ENCODE peak calls at places on chromosome 19, in eight cellular contexts. N, X, V, I, U, G, Y and K are unnamed samples.

GRCh38 chr19:34430738-34431625 is 2.8 kb downstream of the UBA2 start:
- DNase-seq in I (no peak), V (no peak), X (peak; percentile 26), N (peak; percentile 86), Y (peak; percentile 69), G (peak; percentile 59), U (peak; percentile 72), K (peak; percentile 80)

GRCh38 chr19:6611441-6611852 is 20.5 kb upstream of the CD70 start:
- DNase-seq in G (peak; percentile 69), V (no peak), U (no peak), Y (no peak), I (no peak), X (no peak), N (no peak), K (no peak)

GRCh38 chr19:38666662-38667448 is 19.4 kb downstream of the ACTN4 start:
- DNase-seq in N (no peak), G (peak; percentile 81), U (no peak), I (no peak), X (peak; percentile 23), V (no peak), Y (peak; percentile 43), K (no peak)

GRCh38 chr19:35843676-35844481 is 8.4 kb downstream of the NPHS1 start:
- DNase-seq in N (no peak), X (no peak), I (no peak), Y (no peak), U (peak; percentile 81), V (peak; percentile 15), G (no peak), K (no peak)

GRCh38 chr19:12778020-12778904 is 2.9 kb upstream of the HOOK2 start:
- DNase-seq in G (peak; percentile 85), N (peak; percentile 67), I (peak; percentile 51), X (peak; percentile 35), U (peak; percentile 55), V (peak; percentile 57), Y (peak; percentile 44), K (no peak)

GRCh38 chr19:2494447-2495129 is 18.7 kb downstream of the GADD45B start:
- DNase-seq in V (peak; percentile 75), G (peak; percentile 95), Y (peak; percentile 58), N (peak; percentile 71), X (peak; percentile 59), I (peak; percentile 54), U (peak; percentile 40), K (peak; percentile 24)

GRCh38 chr19:3374369-3375112 is 8.2 kb downstream of the NFIC start:
- DNase-seq in N (no peak), I (no peak), Y (no peak), X (no peak), V (peak; percentile 62), U (peak; percentile 92), G (no peak), K (no peak)

GRCh38 chr19:40139533-40140287 is 49.0 kb upstream of the ZNF780A start:
- DNase-seq in Y (peak; percentile 30), U (peak; percentile 56), G (peak; percentile 83), X (no peak), V (no peak), I (no peak), N (peak; percentile 44), K (peak; percentile 64)

GRCh38 chr19:35712910-35713845 is 4.6 kb upstream of the KMT2B start:
- DNase-seq in N (no peak), X (peak; percentile 29), V (no peak), Y (peak; percentile 67), G (no peak), I (peak; percentile 42), U (peak; percentile 37), K (no peak)

GRCh38 chr19:38898788-38899446 is 501 bp downstream of the SIRT2 start:
- DNase-seq in Y (no peak), I (no peak), U (no peak), V (peak; percentile 13), G (no peak), X (no peak), N (no peak), K (peak; percentile 31)

GRCh38 chr19:29606420-29606747 is 301 bp downstream of the POP4 start:
- DNase-seq in Y (no peak), V (no peak), G (no peak), U (no peak), I (no peak), N (no peak), X (no peak), K (no peak)

GRCh38 chr19:20038358-20039202 is 725 bp downstream of the ZNF682 start:
- DNase-seq in X (peak; percentile 2), I (no peak), U (no peak), Y (peak; percentile 9), V (no peak), N (no peak), G (no peak), K (no peak)

GRCh38 chr19:14435320-14436050 is 2.4 kb downstream of the PKN1 start:
- DNase-seq in I (no peak), U (no peak), Y (no peak), V (no peak), X (no peak), N (no peak), G (no peak), K (no peak)

GRCh38 chr19:11479470-11480080 is 1.3 kb downstream of the ELAVL3 start:
- DNase-seq in U (peak; percentile 93), X (no peak), V (no peak), Y (peak; percentile 18), N (no peak), I (no peak), G (peak; percentile 28), K (peak; percentile 78)

GRCh38 chr19:46349311-46349993 is 2.6 kb downstream of the PPP5C start:
- DNase-seq in U (peak; percentile 23), I (no peak), X (no peak), V (no peak), G (no peak), Y (no peak), N (no peak), K (no peak)

GRCh38 chr19:41430907-41431306 is 3.7 kb upstream of the B3GNT8 start:
- DNase-seq in Y (no peak), X (no peak), I (no peak), V (no peak), G (no peak), N (no peak), U (no peak), K (no peak)

GRCh38 chr19:29896790-29897189 is 45.2 kb upstream of the URI1 start:
- DNase-seq in N (no peak), X (no peak), G (no peak), V (no peak), I (no peak), Y (no peak), U (peak; percentile 62), K (no peak)

GRCh38 chr19:1512671-1513491 is at the start of gene ADAMTSL5:
- DNase-seq in G (peak; percentile 88), U (peak; percentile 91), X (peak; percentile 33), V (no peak), N (peak; percentile 78), Y (peak; percentile 63), I (peak; percentile 39), K (peak; percentile 76)

GRCh38 chr19:41276231-41276630 is 12.1 kb downstream of the HNRNPUL1 start:
- DNase-seq in U (no peak), N (no peak), V (no peak), I (no peak), Y (no peak), X (no peak), G (peak; percentile 65), K (no peak)

GRCh38 chr19:45782820-45783785 is 813 bp upstream of the DMPK start:
- DNase-seq in V (peak; percentile 57), I (no peak), X (no peak), Y (no peak), G (peak; percentile 94), N (no peak), U (no peak), K (no peak)

GRCh38 chr19:1767464-1767933 is 14.2 kb downstream of the ONECUT3 start:
- DNase-seq in X (peak; percentile 44), V (peak; percentile 38), I (peak; percentile 74), U (peak; percentile 80), G (peak; percentile 68), N (peak; percentile 89), Y (peak; percentile 41), K (no peak)

GRCh38 chr19:51614789-51615188 is 15.4 kb downstream of the SIGLEC5 start:
- DNase-seq in I (no peak), N (no peak), G (no peak), V (no peak), U (no peak), Y (no peak), X (no peak), K (no peak)

GRCh38 chr19:5171711-5172110 is 168.9 kb downstream of the PTPRS start:
- DNase-seq in G (no peak), U (no peak), N (no peak), X (no peak), I (no peak), Y (no peak), V (no peak), K (no peak)

GRCh38 chr19:2290441-2291184 is 8.6 kb upstream of the PEAK3 start:
- DNase-seq in I (peak; percentile 53), G (no peak), X (no peak), Y (no peak), V (no peak), N (no peak), U (no peak), K (no peak)